ENCODE peak calls at places on chromosomes 11 and 22, in five cellular contexts. W is stimulated activated CD8-positive, alpha-beta memory T cell treated with anti-CD3 and anti-CD28 coated beads, Interleukin-12 subunit alpha, Interleukin-12 subunit beta, amount 100 ng/mL, for 4 hours; D is NCI-H1105; R is activated T-cell treated with anti-CD3 and anti-CD28 coated beads, Interleukin-2, amount 50 U/mL, for 72 hours; J is activated B cell treated with CpG ODN at 0.5 μM for 24 hours. V is an unnamed sample.

GRCh38 chr22:50218996-50219727 is 18.4 kb downstream of the SELENOO start:
- DNase-seq in W (no peak), D (peak; percentile 77), R (no peak), J (no peak), V (peak; percentile 84)

GRCh38 chr11:13415201-13415600 is 47.8 kb downstream of the BTBD10 start:
- DNase-seq in W (no peak), D (no peak), R (no peak), J (no peak), V (no peak)

GRCh38 chr11:37504066-37504611 is 906.1 kb upstream of the RAG2 start:
- DNase-seq in W (no peak), D (no peak), R (no peak), J (no peak), V (no peak)

GRCh38 chr22:27554106-27554814 is 247.3 kb downstream of the MN1 start:
- DNase-seq in W (no peak), D (no peak), R (no peak), J (no peak), V (no peak)

GRCh38 chr11:100584201-100584600 is 102.9 kb upstream of the ARHGAP42 start:
- DNase-seq in W (no peak), D (no peak), R (no peak), J (no peak), V (no peak)

GRCh38 chr11:75733346-75734107 is 15.9 kb downstream of the MOGAT2 start:
- DNase-seq in W (no peak), D (no peak), R (no peak), J (no peak), V (peak; percentile 55)

GRCh38 chr11:6062691-6063358 is 32.3 kb upstream of the OR56A1 start:
- DNase-seq in W (no peak), D (no peak), R (no peak), J (no peak), V (no peak)

GRCh38 chr11:40302669-40303068 is 1156.8 kb downstream of the LRRC4C start:
- DNase-seq in W (no peak), D (no peak), R (no peak), J (no peak), V (no peak)

GRCh38 chr11:24386551-24387404 is 110.1 kb upstream of the LUZP2 start:
- DNase-seq in W (no peak), D (peak; percentile 17), R (no peak), J (no peak), V (no peak)

GRCh38 chr11:86478348-86478747 is 103.7 kb downstream of the CCDC81 start:
- DNase-seq in W (no peak), D (no peak), R (no peak), J (no peak), V (no peak)

GRCh38 chr11:134034496-134035381 is 34.1 kb upstream of the JAM3 start:
- DNase-seq in W (no peak), D (peak; percentile 81), R (peak; percentile 24), J (no peak), V (no peak)

GRCh38 chr11:39732002-39732401 is 1727.5 kb downstream of the LRRC4C start:
- DNase-seq in W (no peak), D (no peak), R (no peak), J (no peak), V (no peak)

GRCh38 chr11:67486481-67487195 is 3.8 kb downstream of the AIP start:
- DNase-seq in W (no peak), D (no peak), R (peak; percentile 78), J (no peak), V (peak; percentile 69)

GRCh38 chr11:104534268-104534667 is 364.0 kb downstream of the CASP12 start:
- DNase-seq in W (no peak), D (no peak), R (no peak), J (no peak), V (no peak)

GRCh38 chr11:112470355-112470754 is 209.7 kb upstream of the PLET1 start:
- DNase-seq in W (no peak), D (no peak), R (no peak), J (no peak), V (no peak)

GRCh38 chr22:23401111-23401909 is 178.8 kb downstream of the IGLL1 start:
- DNase-seq in W (no peak), D (no peak), R (no peak), J (no peak), V (peak; percentile 32)

GRCh38 chr11:123086315-123086714 is 24.4 kb upstream of the HSPA8 start:
- DNase-seq in W (no peak), D (no peak), R (no peak), J (no peak), V (no peak)

V was measured in left lung.